ENCODE peak calls at places on chromosomes 12 and 14, in four cellular contexts. I is germinal center, V is aorta, R is neural crest cell. K is an unnamed sample.

GRCh38 chr12:116200812-116201211 is 76.7 kb downstream of the MED13L start:
- DNase-seq in I (no peak), V (no peak), R (no peak), K (no peak)

GRCh38 chr12:124603910-124604775 is 36.7 kb upstream of the NCOR2 start:
- DNase-seq in I (no peak), V (no peak), R (no peak), K (no peak)

GRCh38 chr14:90797451-90797850 is 18.8 kb downstream of the TTC7B start:
- DNase-seq in I (no peak), V (no peak), R (no peak), K (no peak)

GRCh38 chr14:49420201-49420600 is 166.0 kb downstream of the RPS29 start:
- DNase-seq in I (no peak), V (no peak), R (no peak), K (no peak)

GRCh38 chr12:69639400-69640016 is 28.8 kb upstream of the LRRC10 start:
- DNase-seq in I (peak; percentile 78), V (peak; percentile 85), R (peak; percentile 66), K (peak; percentile 76)

GRCh38 chr12:9037431-9037830 is 48.1 kb downstream of the KLRG1 start:
- DNase-seq in I (no peak), V (no peak), R (no peak), K (no peak)

GRCh38 chr12:7241404-7242005 is 52.0 kb downstream of the PEX5 start:
- DNase-seq in I (no peak), V (no peak), R (no peak), K (no peak)

GRCh38 chr14:81169711-81170103 is 51.1 kb downstream of the GTF2A1 start:
- DNase-seq in I (peak; percentile 24), V (peak; percentile 79), R (no peak), K (peak; percentile 62)

GRCh38 chr14:36271939-36272907 is 48.2 kb downstream of the MBIP start:
- DNase-seq in I (no peak), V (no peak), R (no peak), K (no peak)

GRCh38 chr12:115444336-115444735 is 760.4 kb upstream of the TBX3 start:
- DNase-seq in I (no peak), V (no peak), R (no peak), K (no peak)

GRCh38 chr14:29740491-29740890 is 187.2 kb downstream of the PRKD1 start:
- DNase-seq in I (no peak), V (no peak), R (no peak), K (no peak)

GRCh38 chr12:121610239-121611149 is 15.8 kb upstream of the ORAI1 start:
- DNase-seq in I (no peak), V (no peak), R (no peak), K (no peak)

GRCh38 chr12:81077329-81077685 is 572 bp upstream of the ACSS3 start:
- DNase-seq in I (no peak), V (no peak), R (no peak), K (no peak)

GRCh38 chr12:89880695-89881350 is 172.2 kb upstream of the ATP2B1 start:
- DNase-seq in I (peak; percentile 75), V (no peak), R (no peak), K (peak; percentile 7)

GRCh38 chr12:131994589-131994988 is 44.8 kb downstream of the EP400 start:
- DNase-seq in I (no peak), V (no peak), R (no peak), K (no peak)

GRCh38 chr12:14572401-14572800 is 4.7 kb upstream of the PLBD1 start:
- DNase-seq in I (no peak), V (no peak), R (no peak), K (no peak)

GRCh38 chr14:104563191-104563741 is 16.3 kb upstream of the C14orf180 start:
- DNase-seq in I (no peak), V (no peak), R (no peak), K (no peak)

GRCh38 chr12:14403711-14404164 is 38.3 kb downstream of the ATF7IP start:
- DNase-seq in I (peak; percentile 23), V (no peak), R (no peak), K (peak; percentile 88)

GRCh38 chr12:130064999-130065398 is 97.3 kb upstream of the FZD10 start:
- DNase-seq in I (no peak), V (no peak), R (no peak), K (no peak)

GRCh38 chr12:113134521-113134951 is 1.0 kb downstream of the RASAL1 start:
- DNase-seq in I (no peak), V (peak; percentile 71), R (no peak), K (peak; percentile 91)

GRCh38 chr14:39875028-39875427 is 442.8 kb upstream of the FBXO33 start:
- DNase-seq in I (no peak), V (no peak), R (no peak), K (no peak)

GRCh38 chr12:4703676-4704075 is 16.5 kb upstream of the GALNT8 start:
- DNase-seq in I (no peak), V (no peak), R (no peak), K (no peak)

GRCh38 chr14:21723431-21724045 is 49.9 kb upstream of the OR4E1 start:
- DNase-seq in I (peak; percentile 32), V (no peak), R (peak; percentile 46), K (no peak)

GRCh38 chr12:105569886-105570285 is 239.4 kb downstream of the C12orf75 start:
- DNase-seq in I (no peak), V (no peak), R (no peak), K (no peak)

GRCh38 chr14:84254205-84254788 is 1275.6 kb upstream of the FLRT2 start:
- DNase-seq in I (no peak), V (no peak), R (no peak), K (no peak)

GRCh38 chr12:76332606-76333005 is 15.6 kb downstream of the BBS10 start:
- DNase-seq in I (no peak), V (no peak), R (no peak), K (no peak)

GRCh38 chr12:25433581-25434325 is 119.3 kb downstream of the LMNTD1 start:
- DNase-seq in I (no peak), V (no peak), R (no peak), K (no peak)

GRCh38 chr12:68976304-68976915 is 43.4 kb upstream of the CPM start:
- DNase-seq in I (no peak), V (no peak), R (no peak), K (no peak)

GRCh38 chr12:527729-528128 is 68.0 kb downstream of the B4GALNT3 start:
- DNase-seq in I (no peak), V (no peak), R (no peak), K (no peak)

GRCh38 chr14:36254020-36254614 is 66.3 kb downstream of the MBIP start:
- DNase-seq in I (no peak), V (no peak), R (no peak), K (no peak)

GRCh38 chr14:40847496-40847895 is 759.2 kb upstream of the LRFN5 start:
- DNase-seq in I (no peak), V (no peak), R (no peak), K (no peak)

GRCh38 chr12:3453947-3454675 is 36.9 kb upstream of the PRMT8 start:
- DNase-seq in I (no peak), V (no peak), R (no peak), K (no peak)

GRCh38 chr12:56769868-56770267 is 6.7 kb downstream of the HSD17B6 start:
- DNase-seq in I (no peak), V (no peak), R (no peak), K (no peak)

GRCh38 chr12:131137836-131138637 is 184.3 kb downstream of the ADGRD1 start:
- DNase-seq in I (no peak), V (no peak), R (no peak), K (no peak)

GRCh38 chr12:104796475-104796862 is 161.6 kb downstream of the SLC41A2 start:
- DNase-seq in I (no peak), V (no peak), R (no peak), K (no peak)

GRCh38 chr12:49587174-49587908 is 18.1 kb downstream of the FAM186B start:
- DNase-seq in I (no peak), V (no peak), R (no peak), K (no peak)